ENCODE peak calls at places on chromosomes 3 and 15, in seven cellular contexts. X, N, O, M, Z, H and V are unnamed samples.
A peak's percentile ranks its signal among the peaks of the same experiment; 100 is the strongest.

GRCh38 chr3:177069514-177070329 is 127.6 kb downstream of the TBL1XR1 start:
- DNase-seq in X (no peak), N (peak; percentile 63), O (peak; percentile 46), M (no peak), Z (no peak), H (no peak), V (no peak)

GRCh38 chr3:47098910-47099309 is 65.0 kb downstream of the SETD2 start:
- DNase-seq in X (no peak), N (no peak), O (no peak), M (no peak), Z (no peak), H (peak; percentile 3), V (no peak)

GRCh38 chr3:197711973-197712707 is 24.6 kb downstream of the RUBCN start:
- DNase-seq in X (peak; percentile 78), N (peak; percentile 100), O (peak; percentile 90), M (peak; percentile 98), Z (peak; percentile 81), H (peak; percentile 93), V (peak; percentile 91)

GRCh38 chr3:46690798-46691197 is 2.7 kb downstream of the ALS2CL start:
- DNase-seq in X (no peak), N (no peak), O (no peak), M (no peak), Z (peak; percentile 63), H (peak; percentile 18), V (no peak)

GRCh38 chr3:182730675-182731042 is 62.6 kb upstream of the ATP11B start:
- DNase-seq in X (no peak), N (no peak), O (no peak), M (no peak), Z (no peak), H (no peak), V (no peak)

GRCh38 chr3:194321666-194322640 is 29.2 kb downstream of the CPN2 start:
- DNase-seq in X (no peak), N (peak; percentile 75), O (no peak), M (no peak), Z (peak; percentile 88), H (peak; percentile 49), V (peak; percentile 18)

GRCh38 chr3:86229775-86230094 is 761.2 kb downstream of the VGLL3 start:
- DNase-seq in X (no peak), N (no peak), O (no peak), M (no peak), Z (no peak), H (no peak), V (no peak)

GRCh38 chr3:172224560-172225214 is 185.3 kb downstream of the FNDC3B start:
- DNase-seq in X (no peak), N (no peak), O (no peak), M (no peak), Z (no peak), H (no peak), V (no peak)

GRCh38 chr3:129439381-129439816 is 349 bp downstream of the MBD4 start:
- DNase-seq in X (peak; percentile 40), N (no peak), O (no peak), M (peak; percentile 21), Z (peak; percentile 47), H (no peak), V (no peak)

GRCh38 chr3:162489853-162490252 is 993.2 kb downstream of the OTOL1 start:
- DNase-seq in X (no peak), N (no peak), O (no peak), M (no peak), Z (peak; percentile 22), H (no peak), V (no peak)

GRCh38 chr15:101434032-101434920 is 55.2 kb downstream of the PCSK6 start:
- DNase-seq in X (no peak), N (no peak), O (no peak), M (no peak), Z (no peak), H (no peak), V (no peak)

GRCh38 chr15:98452238-98452637 is 196.1 kb upstream of the IGF1R start:
- DNase-seq in X (no peak), N (no peak), O (no peak), M (no peak), Z (no peak), H (no peak), V (no peak)

GRCh38 chr3:63912768-63913588 is 795 bp upstream of the SCAANT1 start:
- DNase-seq in X (peak; percentile 43), N (peak; percentile 42), O (no peak), M (no peak), Z (peak; percentile 60), H (peak; percentile 64), V (no peak)

GRCh38 chr3:46711305-46711704 is 6.4 kb downstream of the PRSS50 start:
- DNase-seq in X (no peak), N (no peak), O (no peak), M (no peak), Z (no peak), H (no peak), V (no peak)

GRCh38 chr3:160134964-160135363 is 90.3 kb upstream of the C3orf80 start:
- DNase-seq in X (no peak), N (no peak), O (peak; percentile 47), M (no peak), Z (no peak), H (no peak), V (no peak)

GRCh38 chr3:37855363-37855970 is 6.2 kb upstream of the CTDSPL start:
- DNase-seq in X (peak; percentile 58), N (peak; percentile 61), O (no peak), M (peak; percentile 18), Z (peak; percentile 88), H (peak; percentile 83), V (no peak)

GRCh38 chr3:71964170-71964569 is 179.2 kb upstream of the PROK2 start:
- DNase-seq in X (no peak), N (no peak), O (no peak), M (no peak), Z (no peak), H (no peak), V (no peak)

GRCh38 chr3:184471439-184471838 is 90.1 kb upstream of the EPHB3 start:
- DNase-seq in X (no peak), N (no peak), O (no peak), M (no peak), Z (no peak), H (no peak), V (no peak)

GRCh38 chr3:127786358-127787070 is 35.8 kb downstream of the MGLL start:
- DNase-seq in X (no peak), N (no peak), O (peak; percentile 55), M (no peak), Z (no peak), H (no peak), V (no peak)

GRCh38 chr3:156409694-156410093 is 145.2 kb downstream of the SSR3 start:
- DNase-seq in X (no peak), N (no peak), O (no peak), M (no peak), Z (no peak), H (no peak), V (no peak)

GRCh38 chr15:52624262-52624661 is 54.9 kb downstream of the ATOSA start:
- DNase-seq in X (no peak), N (no peak), O (no peak), M (no peak), Z (no peak), H (no peak), V (no peak)